ENCODE peak calls at places on chromosomes 7 and 10, in six cellular contexts. M is spleen, P is IMR-90, E is GM12878, T is K562, I is HepG2. J is an unnamed sample.

GRCh38 chr7:84108119-84108518 is 86.5 kb downstream of the SEMA3A start:
- DNase-seq in M (no peak), P (no peak), E (no peak), T (no peak), I (no peak), J (no peak)

GRCh38 chr7:155594163-155594732 is 47.9 kb upstream of the CNPY1 start:
- DNase-seq in M (no peak), P (no peak), E (no peak), T (no peak), I (no peak), J (peak)

GRCh38 chr10:73113543-73113942 is 3.3 kb downstream of the NUDT13 start:
- DNase-seq in M (no peak), P (peak), E (no peak), T (no peak), I (no peak), J (no peak)

GRCh38 chr7:20783716-20784310 is 2.9 kb downstream of the SP8 start:
- DNase-seq in M (no peak), P (no peak), E (no peak), T (no peak), I (no peak), J (peak)

GRCh38 chr7:55193245-55193644 is 171.9 kb upstream of the LANCL2 start:
- DNase-seq in M (no peak), P (peak), E (no peak), T (no peak), I (no peak), J (no peak)

GRCh38 chr10:101588879-101589278 is 758 bp downstream of the DPCD start:
- DNase-seq in M (peak), P (peak), E (no peak), T (peak), I (peak), J (no peak)

GRCh38 chr7:142248166-142249160 is 9.4 kb downstream of the PRSS58 start:
- DNase-seq in M (no peak), P (no peak), E (no peak), T (no peak), I (no peak), J (no peak)

GRCh38 chr10:99945286-99945685 is 64.5 kb downstream of the DNMBP start:
- DNase-seq in M (no peak), P (peak), E (no peak), T (no peak), I (no peak), J (no peak)

GRCh38 chr7:47290466-47290865 is 291.4 kb downstream of the TNS3 start:
- DNase-seq in M (no peak), P (no peak), E (no peak), T (no peak), I (no peak), J (no peak)

GRCh38 chr10:131620904-131621303 is 279.9 kb upstream of the PPP2R2D start:
- DNase-seq in M (no peak), P (no peak), E (no peak), T (no peak), I (no peak), J (no peak)
- H3K4me3 ChIP-seq in M (no peak), P (no peak), E (no peak), T (no peak), I (no peak), J (no peak)

DNA sequence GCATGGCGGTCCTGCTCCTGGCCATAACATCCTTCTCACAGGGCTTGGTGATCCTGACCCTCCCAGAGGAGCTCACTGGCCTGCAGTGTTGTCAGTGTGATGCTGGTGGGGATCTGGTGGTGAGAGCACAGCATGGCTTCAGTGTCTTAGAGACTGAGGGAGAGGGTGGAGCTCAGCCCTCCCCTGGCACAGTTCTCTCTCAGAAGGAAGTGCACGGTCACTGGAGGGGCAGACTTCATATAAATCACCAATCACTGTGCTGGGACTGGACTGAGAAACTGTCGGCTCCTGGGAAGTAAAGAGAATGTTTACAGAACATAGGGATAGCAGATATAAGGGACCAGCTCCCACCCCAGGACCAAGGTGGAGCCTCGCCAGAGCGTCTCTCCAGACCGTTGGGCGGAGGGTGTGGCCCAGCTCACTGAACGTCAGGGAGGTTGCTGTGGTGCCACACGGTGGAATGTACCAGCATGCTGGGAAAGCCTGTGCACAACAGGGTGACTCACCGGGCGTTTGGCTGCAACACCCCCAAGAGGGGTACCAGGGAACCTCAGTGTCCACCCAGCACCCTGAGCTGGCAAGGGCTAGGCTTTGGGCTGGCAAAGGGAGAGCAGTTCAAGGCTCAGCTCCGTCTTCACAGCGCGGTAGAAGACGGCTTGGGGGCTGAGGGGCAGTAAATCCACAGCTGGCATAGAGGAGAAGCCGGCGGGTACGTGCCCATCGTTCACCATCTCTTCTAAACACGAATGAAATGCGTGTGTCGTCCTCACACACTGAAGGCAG is 8.8 kb upstream of the GET4 start:
- DNase-seq in M (peak), P (peak), E (no peak), T (no peak), I (no peak), J (peak)
- TF ChIP-seq CTCF in M (no peak), P (peak), E (no peak), T (no peak), I (no peak), J (no peak)

GRCh38 chr7:138781004-138781403 is 16.8 kb upstream of the TMEM213 start:
- DNase-seq in M (no peak), P (no peak), E (no peak), T (no peak), I (no peak), J (no peak)

GRCh38 chr7:138784692-138785091 is 13.1 kb upstream of the TMEM213 start:
- DNase-seq in M (no peak), P (no peak), E (no peak), T (no peak), I (no peak), J (no peak)

DNA sequence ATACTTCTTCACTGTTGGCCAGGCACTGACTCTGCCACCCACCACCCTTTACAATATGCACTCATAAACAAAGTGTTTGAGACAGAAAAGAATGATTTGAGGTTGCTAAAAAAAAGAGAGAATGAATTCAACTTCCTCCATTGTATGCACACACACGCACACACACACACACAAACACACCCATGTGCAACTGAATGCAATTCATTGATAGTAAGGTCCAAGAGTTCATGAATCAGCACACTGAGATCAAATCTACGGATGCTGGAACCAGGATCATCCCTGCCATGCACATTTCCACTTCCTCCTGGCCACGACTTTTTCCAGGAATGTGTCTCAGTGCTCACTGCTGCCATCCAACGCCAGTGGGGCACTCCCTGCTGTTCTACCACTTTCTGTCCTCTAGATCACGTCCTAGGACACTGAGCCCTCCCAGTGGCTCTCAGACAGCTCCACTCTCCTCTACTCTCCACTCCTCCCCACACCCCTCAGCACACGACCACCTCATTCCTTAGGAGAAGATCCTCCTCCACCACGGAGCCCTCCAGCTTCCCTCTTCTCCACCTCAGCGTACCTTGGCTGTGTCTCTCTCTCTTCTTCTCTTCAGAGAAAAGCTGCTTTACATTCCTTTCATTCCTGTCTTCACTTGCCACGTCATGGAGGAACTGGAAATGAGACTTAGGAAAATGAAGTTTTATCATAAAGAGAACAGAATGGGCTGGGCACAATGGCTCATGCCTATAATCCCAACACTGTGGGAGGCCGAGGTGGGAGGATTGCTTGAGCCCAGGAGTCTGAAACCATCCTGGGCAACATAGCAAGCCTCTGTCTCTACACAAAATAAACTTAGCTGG is 12.0 kb upstream of the TMEM213 start:
- DNase-seq in M (peak), P (peak), E (no peak), T (no peak), I (peak), J (no peak)
- TF ChIP-seq POLR2A in M (no peak), P (no peak), E (no peak), T (no peak), I (no peak), J (no peak)

GRCh38 chr10:42753126-42753506 is 29.5 kb upstream of the BMS1 start:
- DNase-seq in M (peak), P (peak), E (no peak), T (peak), I (no peak), J (peak)
- H3K4me3 ChIP-seq in M (peak), P (peak), E (no peak), T (peak), I (no peak), J (peak)

GRCh38 chr7:36441344-36442022 is 51.8 kb downstream of the ANLN start:
- DNase-seq in M (no peak), P (no peak), E (no peak), T (no peak), I (no peak), J (no peak)
- TF ChIP-seq CTCF in M (no peak), P (no peak), E (no peak), T (no peak), I (no peak), J (no peak)

DNA sequence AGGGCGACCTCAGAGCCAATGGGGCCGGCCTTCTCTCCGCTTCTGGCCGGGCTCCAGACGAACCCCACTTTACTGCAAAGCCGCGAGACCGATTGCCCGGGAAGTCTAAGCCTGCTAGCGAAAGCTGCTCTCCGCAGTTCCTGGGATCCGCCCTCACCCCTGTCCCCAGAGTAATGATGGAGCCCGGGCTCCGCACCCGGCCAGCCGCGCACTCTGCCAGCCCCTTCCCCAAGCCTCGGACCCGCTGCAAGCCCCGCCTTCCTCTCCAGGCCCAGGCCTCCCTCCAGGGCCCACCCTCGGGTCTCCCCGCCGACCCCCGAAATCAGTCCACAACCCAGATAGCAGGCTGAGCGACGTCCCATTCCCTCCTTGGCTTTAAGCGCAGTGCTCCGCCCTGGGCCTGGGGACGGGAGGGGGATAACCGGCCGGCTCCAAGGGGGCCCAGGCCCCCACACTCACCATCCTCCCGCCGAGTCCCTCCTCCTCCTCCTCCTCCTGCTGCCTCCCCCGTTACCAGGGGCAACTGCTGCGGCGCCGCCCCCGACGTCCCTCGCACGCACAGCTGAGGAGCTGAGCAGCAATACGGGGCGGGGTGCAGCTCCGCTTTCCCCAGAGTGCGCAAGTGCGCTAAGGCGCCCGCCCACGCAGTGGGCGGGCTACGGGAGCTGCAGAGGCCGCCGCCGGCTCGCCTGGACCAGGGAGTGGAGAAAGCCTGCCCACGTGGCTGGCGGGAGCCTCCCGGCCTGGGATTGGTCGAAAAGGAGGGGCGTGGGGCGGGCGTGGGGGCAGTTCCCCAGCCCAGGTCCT is at the start of gene ARL3:
- DNase-seq in M (peak), P (peak), E (peak), T (peak), I (peak), J (peak)
- TF ChIP-seq POLR2A in M (no peak), P (peak), E (peak), T (no peak), I (peak), J (no peak)

GRCh38 chr10:94451883-94452519 is 49.7 kb downstream of the TBC1D12 start:
- DNase-seq in M (no peak), P (no peak), E (no peak), T (no peak), I (no peak), J (no peak)

DNA sequence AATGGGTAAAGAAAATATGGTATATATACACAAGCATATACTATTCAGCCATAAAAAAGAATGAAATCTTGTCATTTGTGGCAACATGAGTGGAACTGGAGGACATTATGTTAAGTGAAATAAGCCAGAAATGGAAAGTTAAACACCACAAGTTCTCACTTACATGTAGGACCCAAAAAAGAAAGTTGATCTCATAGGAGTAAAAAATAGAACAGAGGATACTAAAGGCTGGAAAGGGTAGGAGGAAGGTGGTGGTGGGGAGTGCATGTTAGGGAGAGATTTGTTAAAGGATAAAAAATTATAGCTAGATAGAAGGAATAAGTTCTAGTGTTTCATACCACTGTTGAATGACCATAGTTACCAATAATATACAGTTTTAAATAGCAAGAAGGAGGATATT is 48.4 kb downstream of the TBC1D12 start:
- DNase-seq in M (no peak), P (no peak), E (no peak), T (no peak), I (no peak), J (no peak)
- H3K4me3 ChIP-seq in M (no peak), P (no peak), E (no peak), T (no peak), I (no peak), J (no peak)

J was measured in upper lobe of left lung.